ENCODE peak calls at places on chromosome 12, in six cellular contexts. S, R, L, T, M and I are unnamed samples. For H3K4me1, the result is how much of the 10 kb centered on the place peaks cover.

GRCh38 chr12:111322336-111323250 is 46.3 kb downstream of the PHETA1 start:
- DNase-seq in M (no peak), S (no peak), R (no peak), T (no peak), L (no peak), I (peak)

GRCh38 chr12:124829008-124829707 is 34.5 kb downstream of the SCARB1 start:
- DNase-seq in T (peak), M (no peak), L (no peak), R (peak), S (no peak), I (no peak)

GRCh38 chr12:64612843-64613242 is 2.5 kb downstream of the RASSF3 start:
- DNase-seq in S (no peak), L (no peak), T (no peak), R (no peak), M (no peak), I (no peak)

GRCh38 chr12:115762934-115763333 is 514.6 kb downstream of the MED13L start:
- DNase-seq in S (no peak), R (no peak), L (no peak), T (no peak), M (no peak), I (no peak)

GRCh38 chr12:2934371-2934770 is 24.8 kb upstream of the TEAD4 start:
- DNase-seq in M (no peak), T (no peak), S (no peak), L (no peak), R (no peak), I (no peak)

GRCh38 chr12:85278598-85279448 is 1.2 kb upstream of the ALX1 start:
- DNase-seq in M (no peak), T (no peak), L (peak), S (no peak), R (peak), I (peak)

GRCh38 chr12:116333402-116333801 is 55.9 kb upstream of the MED13L start:
- DNase-seq in M (no peak), S (no peak), T (no peak), L (no peak), R (no peak), I (no peak)

GRCh38 chr12:115341442-115341841 is 657.5 kb upstream of the TBX3 start:
- DNase-seq in M (no peak), S (peak), L (no peak), R (peak), T (peak), I (no peak)

GRCh38 chr12:24039113-24039525 is 89.6 kb upstream of the SOX5 start:
- DNase-seq in M (no peak), R (peak), S (no peak), L (no peak), T (no peak), I (no peak)

GRCh38 chr12:111757361-111758119 is 9.2 kb upstream of the ALDH2 start:
- DNase-seq in T (no peak), R (peak), L (no peak), M (no peak), S (peak), I (peak)

GRCh38 chr12:6996040-6996441 is 22.2 kb downstream of the LPCAT3 start:
- DNase-seq in L (no peak), S (no peak), M (no peak), T (no peak), R (peak), I (no peak)

GRCh38 chr12:32926356-32926755 is 29.8 kb upstream of the PKP2 start:
- DNase-seq in S (no peak), L (no peak), M (no peak), T (no peak), R (no peak), I (no peak)

GRCh38 chr12:88310666-88311065 is 168.6 kb downstream of the TMTC3 start:
- DNase-seq in M (no peak), R (no peak), S (no peak), T (peak), L (no peak), I (no peak)

GRCh38 chr12:62817556-62818271 is 117.2 kb downstream of the PPM1H start:
- DNase-seq in L (no peak), R (peak), S (no peak), T (no peak), M (no peak), I (no peak)

GRCh38 chr12:127430401-127430800 is 836.6 kb upstream of the TMEM132C start:
- DNase-seq in S (no peak), M (no peak), R (no peak), L (no peak), T (no peak), I (no peak)

GRCh38 chr12:82040987-82041743 is 282.0 kb upstream of the PPFIA2 start:
- DNase-seq in R (no peak), T (no peak), S (no peak), L (no peak), M (no peak), I (no peak)

GRCh38 chr12:23659151-23659550 is 290.3 kb downstream of the SOX5 start:
- DNase-seq in R (no peak), S (no peak), M (no peak), T (no peak), L (no peak), I (no peak)

GRCh38 chr12:32233568-32233967 is 126.9 kb downstream of the BICD1 start:
- DNase-seq in S (no peak), R (no peak), T (no peak), M (no peak), L (no peak), I (no peak)

GRCh38 chr12:19095869-19096480 is 33.6 kb upstream of the PLEKHA5 start:
- DNase-seq in S (no peak), R (peak), L (no peak), T (no peak), M (no peak), I (no peak)

GRCh38 chr12:99529966-99530365 is 117.6 kb upstream of the GARIN6 start:
- DNase-seq in M (no peak), T (no peak), L (no peak), S (no peak), R (peak), I (no peak)

DNA sequence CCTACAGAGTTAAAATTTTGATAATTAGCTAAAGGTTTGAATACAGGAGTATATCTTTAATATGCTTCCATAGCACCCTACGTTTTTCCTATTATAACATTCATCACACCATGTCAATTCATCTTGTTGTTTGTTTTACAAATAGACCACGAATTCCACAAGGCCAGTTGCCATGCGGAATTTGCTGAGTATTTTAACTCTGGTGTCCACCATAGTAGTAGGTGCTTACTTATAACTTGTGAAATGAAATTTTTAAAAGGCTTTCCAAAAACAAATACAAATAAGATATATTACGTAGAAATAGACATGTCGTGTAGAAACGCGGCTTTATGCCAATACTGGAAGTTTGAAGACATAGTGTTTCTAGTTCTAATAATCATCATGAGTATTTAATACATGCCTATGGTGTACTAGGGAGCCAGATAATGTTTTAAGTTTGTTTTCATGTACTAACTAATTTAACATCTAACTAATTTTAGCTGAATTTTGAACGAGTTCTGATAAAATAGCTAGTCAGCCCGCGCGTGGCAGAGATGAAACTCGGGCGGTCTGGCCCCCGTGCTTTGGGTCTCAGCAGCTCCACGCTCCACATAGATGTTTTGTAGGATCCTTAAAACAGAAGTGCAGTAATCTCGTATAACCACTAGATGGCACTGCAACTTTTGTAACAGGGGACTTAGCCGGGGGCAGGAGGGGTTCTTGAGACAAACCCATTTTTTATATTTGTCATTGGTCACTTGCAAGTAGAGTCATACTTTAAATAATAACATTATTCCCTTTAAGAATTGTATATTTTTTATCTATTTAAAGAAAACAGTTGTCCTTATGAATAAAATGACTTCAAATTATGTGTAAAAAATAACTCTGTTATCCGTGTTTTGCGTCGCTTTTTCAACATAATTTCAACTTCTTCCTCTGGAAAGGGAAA is 10.2 kb downstream of the CD69 start:
- DNase-seq in T (peak), L (peak), R (peak), S (no peak), M (peak), I (peak)
- H3K4me3 ChIP-seq in T (no peak), L (peak), R (peak), S (peak), M (no peak), I (no peak)

DNA sequence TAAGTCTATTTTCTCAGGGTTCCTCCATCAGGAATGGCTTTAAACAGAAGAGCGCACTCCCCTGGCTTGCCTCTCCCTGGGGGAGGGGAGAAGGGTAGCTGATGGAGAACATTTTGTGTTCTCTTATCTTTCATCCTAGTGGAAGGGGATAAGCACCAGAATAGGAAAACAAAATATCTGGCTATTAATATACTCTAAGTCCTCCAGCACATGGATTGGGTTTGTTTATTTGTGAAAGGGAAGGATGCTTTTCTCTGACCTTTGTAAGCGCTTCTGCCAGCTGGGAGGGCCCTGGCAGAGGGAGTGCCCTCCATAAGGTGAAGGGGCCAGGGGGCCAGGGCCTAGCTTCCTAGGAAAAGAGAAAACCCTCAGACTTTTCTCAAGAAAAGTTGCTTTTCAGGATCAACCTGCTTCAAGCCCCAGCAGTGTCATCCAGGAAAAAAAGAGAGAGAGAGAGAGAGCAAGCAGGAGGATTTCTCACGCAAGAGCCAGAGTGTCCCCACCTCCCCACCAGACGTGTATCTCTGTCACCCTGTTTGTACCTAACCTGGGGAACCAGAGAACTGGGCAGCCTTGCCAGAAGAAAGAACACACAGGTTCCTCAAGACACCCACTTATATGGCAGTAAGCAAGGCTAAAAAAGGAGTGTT is 34.2 kb upstream of the ATP2A2 start:
- DNase-seq in R (no peak), T (no peak), M (no peak), L (no peak), S (no peak), I (no peak)
- H3K4me1 ChIP-seq in R (under half), T (under half), M (under half), L (under half), S (under half), I (under half)

GRCh38 chr12:69241444-69242092 is 2.2 kb downstream of the CPSF6 start:
- DNase-seq in R (no peak), M (no peak), T (no peak), S (no peak), L (no peak), I (no peak)
- H3K27ac ChIP-seq in R (no peak), M (no peak), T (no peak), S (no peak), L (no peak), I (no peak)

GRCh38 chr12:47053991-47054390 is 25.4 kb upstream of the PCED1B start:
- DNase-seq in S (no peak), T (no peak), M (no peak), R (no peak), L (no peak), I (no peak)
- H3K4me3 ChIP-seq in S (no peak), T (no peak), M (no peak), R (no peak), L (no peak), I (no peak)

GRCh38 chr12:47808574-47809380 is 10.9 kb downstream of the HDAC7 start:
- DNase-seq in L (peak), T (no peak), S (no peak), R (peak), M (peak), I (peak)
- H3K4me1 ChIP-seq in L (half or more), T (half or more), S (half or more), R (half or more), M (half or more), I (half or more)

GRCh38 chr12:1611775-1612174 is 17.3 kb upstream of the WNT5B start:
- DNase-seq in L (no peak), R (peak), S (no peak), M (no peak), T (no peak), I (no peak)

GRCh38 chr12:1614360-1614759 is 14.7 kb upstream of the WNT5B start:
- DNase-seq in R (no peak), T (no peak), M (no peak), S (no peak), L (no peak), I (no peak)

GRCh38 chr12:1613860-1614259 is 15.2 kb upstream of the WNT5B start:
- DNase-seq in T (no peak), R (no peak), L (peak), M (no peak), S (no peak), I (no peak)

GRCh38 chr12:1610072-1610643 is 15.8 kb upstream of the FBXL14 start:
- DNase-seq in L (no peak), R (no peak), M (no peak), T (no peak), S (no peak), I (no peak)

GRCh38 chr12:1612196-1612595 is 16.8 kb upstream of the WNT5B start:
- DNase-seq in S (no peak), R (no peak), T (no peak), L (no peak), M (no peak), I (no peak)
- H3K27ac ChIP-seq in S (no peak), R (peak), T (no peak), L (no peak), M (no peak), I (no peak)